ENCODE peak calls at places on chromosomes 13 and 19, in six cellular contexts. X is NCI-H1417 treated with DMSO at 0.1 percent for 48 hours; V is CD8-positive, alpha-beta T cell; Z is activated naive CD8-positive, alpha-beta T cell treated with anti-CD3 and anti-CD28 coated beads, Interleukin-2, amount 50 U/mL, for 24 hours; D is DMS79 treated with DMSO at 0.1 percent for 48 hours; K is GM12891. G is an unnamed sample.

GRCh38 chr19:52786078-52786463 is 520 bp downstream of the ZNF600 start:
- DNase-seq in X (no peak), V (no peak), Z (no peak), D (peak; percentile 25), K (no peak), G (peak; percentile 4)

GRCh38 chr13:26328326-26328725 is 74.4 kb downstream of the CDK8 start:
- DNase-seq in X (no peak), V (no peak), Z (no peak), D (no peak), K (no peak), G (no peak)

GRCh38 chr19:1944088-1944915 is 3.3 kb downstream of the CSNK1G2 start:
- DNase-seq in X (no peak), V (no peak), Z (no peak), D (no peak), K (no peak), G (no peak)

GRCh38 chr13:40169476-40169875 is 497.0 kb downstream of the FOXO1 start:
- DNase-seq in X (no peak), V (no peak), Z (no peak), D (no peak), K (no peak), G (no peak)

GRCh38 chr13:111916201-111916600 is 150.7 kb upstream of the SOX1 start:
- DNase-seq in X (no peak), V (no peak), Z (no peak), D (no peak), K (no peak), G (no peak)

GRCh38 chr19:14516048-14516534 is 2.1 kb downstream of the DNAJB1 start:
- DNase-seq in X (no peak), V (no peak), Z (no peak), D (no peak), K (no peak), G (no peak)

GRCh38 chr13:50170447-50171037 is 155.3 kb downstream of the KCNRG start:
- DNase-seq in X (no peak), V (no peak), Z (no peak), D (no peak), K (no peak), G (no peak)

GRCh38 chr13:108470921-108471320 is 158.5 kb upstream of the MYO16 start:
- DNase-seq in X (no peak), V (no peak), Z (no peak), D (no peak), K (no peak), G (no peak)

GRCh38 chr13:110047511-110047910 is 259.4 kb downstream of the COL4A1 start:
- DNase-seq in X (no peak), V (no peak), Z (no peak), D (peak; percentile 100), K (no peak), G (no peak)

GRCh38 chr13:73189365-73189764 is 130.6 kb downstream of the KLF5 start:
- DNase-seq in X (no peak), V (no peak), Z (no peak), D (no peak), K (no peak), G (no peak)

GRCh38 chr19:8526345-8527062 is 12.5 kb upstream of the ZNF414 start:
- DNase-seq in X (no peak), V (no peak), Z (no peak), D (peak; percentile 84), K (no peak), G (no peak)

GRCh38 chr19:1935484-1936208 is 5.3 kb upstream of the CSNK1G2 start:
- DNase-seq in X (no peak), V (no peak), Z (no peak), D (no peak), K (no peak), G (no peak)

GRCh38 chr13:100510208-100510997 is 78.2 kb downstream of the GGACT start:
- DNase-seq in X (peak; percentile 85), V (no peak), Z (no peak), D (no peak), K (no peak), G (no peak)

GRCh38 chr13:67278230-67278629 is 48.1 kb upstream of the PCDH9 start:
- DNase-seq in X (no peak), V (no peak), Z (no peak), D (no peak), K (no peak), G (no peak)

GRCh38 chr13:111846396-111847174 is 220.4 kb upstream of the SOX1 start:
- DNase-seq in X (no peak), V (no peak), Z (no peak), D (peak; percentile 96), K (no peak), G (no peak)

GRCh38 chr19:6443986-6444385 is 10.4 kb upstream of the SLC25A41 start:
- DNase-seq in X (no peak), V (no peak), Z (no peak), D (no peak), K (no peak), G (no peak)

GRCh38 chr13:110410000-110410399 is 102.9 kb downstream of the COL4A2 start:
- DNase-seq in X (no peak), V (no peak), Z (no peak), D (no peak), K (no peak), G (no peak)

GRCh38 chr19:55077106-55077505 is 1.4 kb downstream of the EPS8L1 start:
- DNase-seq in X (no peak), V (no peak), Z (no peak), D (no peak), K (no peak), G (no peak)

GRCh38 chr13:24005711-24006281 is 108.5 kb upstream of the C1QTNF9B start:
- DNase-seq in X (no peak), V (no peak), Z (no peak), D (no peak), K (no peak), G (no peak)

GRCh38 chr13:62193919-62194318 is 778.3 kb upstream of the PCDH20 start:
- DNase-seq in X (no peak), V (no peak), Z (no peak), D (no peak), K (no peak), G (no peak)

GRCh38 chr19:17036640-17037039 is 10.0 kb upstream of the CPAMD8 start:
- DNase-seq in X (no peak), V (no peak), Z (no peak), D (no peak), K (no peak), G (no peak)

GRCh38 chr13:80341771-80342271 is 895 bp upstream of the SPRY2 start:
- DNase-seq in X (no peak), V (no peak), Z (no peak), D (no peak), K (no peak), G (no peak)

GRCh38 chr19:4361152-4362037 is 18.0 kb downstream of the MPND start:
- DNase-seq in X (no peak), V (no peak), Z (no peak), D (no peak), K (no peak), G (no peak)

GRCh38 chr19:19274716-19275115 is 1.6 kb upstream of the TM6SF2 start:
- DNase-seq in X (no peak), V (no peak), Z (no peak), D (no peak), K (no peak), G (no peak)

GRCh38 chr19:8638078-8638619 is 7.7 kb downstream of the NFILZ start:
- DNase-seq in X (no peak), V (no peak), Z (no peak), D (no peak), K (no peak), G (peak; percentile 15)

GRCh38 chr19:28541602-28542393 is 671.2 kb downstream of the UQCRFS1 start:
- DNase-seq in X (no peak), V (no peak), Z (no peak), D (no peak), K (no peak), G (no peak)

GRCh38 chr13:113176292-113176691 is 17.8 kb downstream of the PROZ start:
- DNase-seq in X (no peak), V (no peak), Z (peak; percentile 44), D (no peak), K (no peak), G (peak; percentile 65)

GRCh38 chr19:12838182-12838890 is at the start of gene MAST1:
- DNase-seq in X (peak; percentile 43), V (no peak), Z (peak; percentile 64), D (peak; percentile 76), K (peak; percentile 89), G (peak; percentile 50)

GRCh38 chr19:12325690-12326089 is 7.7 kb downstream of the ZNF563 start:
- DNase-seq in X (no peak), V (no peak), Z (no peak), D (no peak), K (no peak), G (no peak)

GRCh38 chr19:2385053-2385721 is 25.1 kb downstream of the TMPRSS9 start:
- DNase-seq in X (no peak), V (no peak), Z (no peak), D (peak; percentile 13), K (no peak), G (no peak)

GRCh38 chr19:32876919-32877285 is 7.3 kb upstream of the SLC7A9 start:
- DNase-seq in X (no peak), V (no peak), Z (no peak), D (no peak), K (no peak), G (no peak)

GRCh38 chr13:111920306-111920931 is 146.5 kb upstream of the SOX1 start:
- DNase-seq in X (no peak), V (no peak), Z (no peak), D (no peak), K (no peak), G (no peak)

GRCh38 chr19:1007852-1008251 is 7.6 kb downstream of the GRIN3B start:
- DNase-seq in X (no peak), V (no peak), Z (no peak), D (no peak), K (no peak), G (no peak)

GRCh38 chr13:99931462-99931861 is 40.1 kb downstream of the ZIC5 start:
- DNase-seq in X (peak; percentile 73), V (no peak), Z (no peak), D (no peak), K (no peak), G (no peak)

G was measured in CD8-positive, alpha-beta memory T cell.